ENCODE peak calls at places on chromosomes 11 and 22, in seven cellular contexts. One of them, this sample, is unnamed. For H3K36me3, the result is how much of the 10 kb centered on the place peaks cover.

GRCh38 chr22:45124176-45124857 is 39.4 kb upstream of the NUP50 start:
- DNase-seq in ovary: no peak
- DNase-seq in upper lobe of left lung: no peak
- DNase-seq in right atrium auricular region: peak
- DNase-seq in tibial nerve: no peak
- DNase-seq in psoas muscle: no peak
- DNase-seq in uterus: no peak
- DNase-seq in this sample: no peak

GRCh38 chr22:45997775-45998637 is 21.0 kb upstream of the WNT7B start:
- DNase-seq in ovary: no peak
- DNase-seq in upper lobe of left lung: peak
- DNase-seq in right atrium auricular region: no peak
- DNase-seq in tibial nerve: no peak
- DNase-seq in psoas muscle: no peak
- DNase-seq in uterus: no peak
- DNase-seq in this sample: no peak

GRCh38 chr11:46363031-46363407 is 15.8 kb downstream of the DGKZ start:
- DNase-seq in ovary: no peak
- DNase-seq in upper lobe of left lung: no peak
- DNase-seq in right atrium auricular region: peak
- DNase-seq in tibial nerve: no peak
- DNase-seq in psoas muscle: peak
- DNase-seq in uterus: peak
- DNase-seq in this sample: peak

GRCh38 chr11:27700351-27701261 is at the start of gene BDNF:
- DNase-seq in ovary: no peak
- DNase-seq in upper lobe of left lung: peak
- DNase-seq in right atrium auricular region: no peak
- DNase-seq in tibial nerve: no peak
- DNase-seq in psoas muscle: peak
- DNase-seq in uterus: no peak
- DNase-seq in this sample: no peak

GRCh38 chr11:121163658-121164308 is 62.7 kb downstream of the TECTA start:
- DNase-seq in ovary: no peak
- DNase-seq in upper lobe of left lung: no peak
- DNase-seq in right atrium auricular region: no peak
- DNase-seq in tibial nerve: no peak
- DNase-seq in psoas muscle: no peak
- DNase-seq in uterus: no peak
- DNase-seq in this sample: no peak

GRCh38 chr22:35903571-35904331 is 124.9 kb downstream of the RBFOX2 start:
- DNase-seq in ovary: no peak
- DNase-seq in upper lobe of left lung: no peak
- DNase-seq in right atrium auricular region: no peak
- DNase-seq in tibial nerve: no peak
- DNase-seq in psoas muscle: no peak
- DNase-seq in uterus: no peak
- DNase-seq in this sample: no peak

GRCh38 chr11:46948378-46949131 is 12.0 kb downstream of the CSTPP1 start:
- DNase-seq in ovary: no peak
- DNase-seq in upper lobe of left lung: no peak
- DNase-seq in right atrium auricular region: no peak
- DNase-seq in tibial nerve: no peak
- DNase-seq in psoas muscle: no peak
- DNase-seq in uterus: no peak
- DNase-seq in this sample: no peak

GRCh38 chr11:8328848-8329330 is 65.2 kb upstream of the LMO1 start:
- DNase-seq in ovary: peak
- DNase-seq in upper lobe of left lung: peak
- DNase-seq in right atrium auricular region: peak
- DNase-seq in tibial nerve: peak
- DNase-seq in psoas muscle: peak
- DNase-seq in uterus: peak
- DNase-seq in this sample: peak

GRCh38 chr11:70926543-70926942 is 325.8 kb downstream of the SHANK2 start:
- DNase-seq in ovary: no peak
- DNase-seq in upper lobe of left lung: no peak
- DNase-seq in right atrium auricular region: no peak
- DNase-seq in tibial nerve: no peak
- DNase-seq in psoas muscle: no peak
- DNase-seq in uterus: no peak
- DNase-seq in this sample: no peak

GRCh38 chr11:19032990-19033389 is 27.5 kb downstream of the MRGPRX2 start:
- DNase-seq in ovary: no peak
- DNase-seq in upper lobe of left lung: no peak
- DNase-seq in right atrium auricular region: no peak
- DNase-seq in tibial nerve: no peak
- DNase-seq in psoas muscle: no peak
- DNase-seq in uterus: no peak
- DNase-seq in this sample: no peak

GRCh38 chr11:82270870-82271269 is 462.8 kb downstream of the FAM181B start:
- DNase-seq in ovary: no peak
- DNase-seq in upper lobe of left lung: no peak
- DNase-seq in right atrium auricular region: no peak
- DNase-seq in tibial nerve: no peak
- DNase-seq in psoas muscle: no peak
- DNase-seq in uterus: no peak
- DNase-seq in this sample: no peak

GRCh38 chr11:70610561-70610960 is 212.2 kb downstream of the CTTN start:
- DNase-seq in ovary: peak
- DNase-seq in upper lobe of left lung: no peak
- DNase-seq in right atrium auricular region: no peak
- DNase-seq in tibial nerve: no peak
- DNase-seq in psoas muscle: peak
- DNase-seq in uterus: no peak
- DNase-seq in this sample: no peak

GRCh38 chr11:67564230-67564629 is 19.4 kb upstream of the GSTP1 start:
- DNase-seq in ovary: no peak
- DNase-seq in upper lobe of left lung: no peak
- DNase-seq in right atrium auricular region: no peak
- DNase-seq in tibial nerve: no peak
- DNase-seq in psoas muscle: no peak
- DNase-seq in uterus: no peak
- DNase-seq in this sample: no peak

GRCh38 chr11:134266440-134266839 is 9.7 kb upstream of the GLB1L3 start:
- DNase-seq in ovary: no peak
- DNase-seq in upper lobe of left lung: no peak
- DNase-seq in right atrium auricular region: no peak
- DNase-seq in tibial nerve: no peak
- DNase-seq in psoas muscle: no peak
- DNase-seq in uterus: no peak
- DNase-seq in this sample: no peak

GRCh38 chr22:32900856-32901255 is 99.4 kb downstream of the TIMP3 start:
- DNase-seq in ovary: no peak
- DNase-seq in upper lobe of left lung: no peak
- DNase-seq in right atrium auricular region: no peak
- DNase-seq in tibial nerve: no peak
- DNase-seq in psoas muscle: no peak
- DNase-seq in uterus: no peak
- DNase-seq in this sample: no peak

GRCh38 chr11:77191429-77191822 is 63.4 kb downstream of the MYO7A start:
- DNase-seq in ovary: no peak
- DNase-seq in upper lobe of left lung: peak
- DNase-seq in right atrium auricular region: no peak
- DNase-seq in tibial nerve: no peak
- DNase-seq in psoas muscle: no peak
- DNase-seq in uterus: no peak
- DNase-seq in this sample: no peak

GRCh38 chr11:76610871-76611475 is 59.6 kb downstream of the LRRC32 start:
- DNase-seq in ovary: peak
- DNase-seq in upper lobe of left lung: no peak
- DNase-seq in right atrium auricular region: no peak
- DNase-seq in tibial nerve: no peak
- DNase-seq in psoas muscle: no peak
- DNase-seq in uterus: no peak
- DNase-seq in this sample: no peak

GRCh38 chr11:80261776-80262175 is 820.9 kb upstream of the TENM4 start:
- DNase-seq in ovary: no peak
- DNase-seq in upper lobe of left lung: no peak
- DNase-seq in right atrium auricular region: no peak
- DNase-seq in tibial nerve: no peak
- DNase-seq in psoas muscle: no peak
- DNase-seq in uterus: no peak
- DNase-seq in this sample: no peak

GRCh38 chr11:60917267-60917666 is 3.3 kb downstream of the TMEM109 start:
- DNase-seq in ovary: no peak
- DNase-seq in upper lobe of left lung: no peak
- DNase-seq in right atrium auricular region: no peak
- DNase-seq in tibial nerve: no peak
- DNase-seq in psoas muscle: no peak
- DNase-seq in uterus: no peak
- DNase-seq in this sample: no peak

GRCh38 chr11:60841797-60842687 is at the start of gene CCDC86:
- DNase-seq in ovary: peak
- DNase-seq in upper lobe of left lung: peak
- DNase-seq in right atrium auricular region: peak
- DNase-seq in tibial nerve: peak
- DNase-seq in psoas muscle: peak
- DNase-seq in uterus: peak
- DNase-seq in this sample: peak

GRCh38 chr22:48936391-48936790 is 891.3 kb downstream of the BRD1 start:
- DNase-seq in ovary: no peak
- DNase-seq in upper lobe of left lung: no peak
- DNase-seq in right atrium auricular region: peak
- DNase-seq in tibial nerve: no peak
- DNase-seq in psoas muscle: no peak
- DNase-seq in uterus: no peak
- DNase-seq in this sample: no peak

DNA sequence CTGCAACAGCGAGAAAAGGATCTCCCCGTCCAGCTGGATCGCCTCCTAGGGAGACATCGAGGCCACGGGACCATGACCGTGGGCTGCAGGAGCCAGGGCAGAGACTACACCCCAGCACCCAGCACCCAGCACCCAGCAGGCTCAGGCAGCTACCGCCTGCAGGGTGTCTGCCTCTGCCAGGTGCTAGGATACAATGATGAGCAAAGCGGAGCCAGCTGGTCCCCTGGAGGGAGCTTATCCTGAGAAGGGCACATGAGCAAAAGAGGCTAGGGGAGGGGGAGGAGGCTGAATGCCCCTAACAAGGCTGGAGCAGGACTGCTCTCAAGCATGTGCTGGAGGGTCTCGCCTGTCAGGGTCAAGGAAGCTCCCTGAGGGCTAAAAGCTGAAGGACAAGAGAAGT is 4.8 kb upstream of the CASTOR1 start:
- DNase-seq in ovary: no peak
- DNase-seq in upper lobe of left lung: no peak
- DNase-seq in right atrium auricular region: no peak
- DNase-seq in tibial nerve: no peak
- DNase-seq in psoas muscle: peak
- DNase-seq in uterus: no peak
- DNase-seq in this sample: no peak
- H3K36me3 ChIP-seq in ovary: under half
- H3K36me3 ChIP-seq in upper lobe of left lung: under half
- H3K36me3 ChIP-seq in right atrium auricular region: half or more
- H3K36me3 ChIP-seq in tibial nerve: under half
- H3K36me3 ChIP-seq in psoas muscle: under half
- H3K36me3 ChIP-seq in uterus: under half
- H3K36me3 ChIP-seq in this sample: under half

GRCh38 chr22:50414476-50415248 is 60.2 kb downstream of the SBF1 start:
- DNase-seq in ovary: no peak
- DNase-seq in upper lobe of left lung: no peak
- DNase-seq in right atrium auricular region: no peak
- DNase-seq in tibial nerve: no peak
- DNase-seq in psoas muscle: no peak
- DNase-seq in uterus: no peak
- DNase-seq in this sample: no peak
- H3K36me3 ChIP-seq in ovary: under half
- H3K36me3 ChIP-seq in upper lobe of left lung: under half
- H3K36me3 ChIP-seq in right atrium auricular region: half or more
- H3K36me3 ChIP-seq in tibial nerve: under half
- H3K36me3 ChIP-seq in psoas muscle: under half
- H3K36me3 ChIP-seq in uterus: under half
- H3K36me3 ChIP-seq in this sample: half or more

DNA sequence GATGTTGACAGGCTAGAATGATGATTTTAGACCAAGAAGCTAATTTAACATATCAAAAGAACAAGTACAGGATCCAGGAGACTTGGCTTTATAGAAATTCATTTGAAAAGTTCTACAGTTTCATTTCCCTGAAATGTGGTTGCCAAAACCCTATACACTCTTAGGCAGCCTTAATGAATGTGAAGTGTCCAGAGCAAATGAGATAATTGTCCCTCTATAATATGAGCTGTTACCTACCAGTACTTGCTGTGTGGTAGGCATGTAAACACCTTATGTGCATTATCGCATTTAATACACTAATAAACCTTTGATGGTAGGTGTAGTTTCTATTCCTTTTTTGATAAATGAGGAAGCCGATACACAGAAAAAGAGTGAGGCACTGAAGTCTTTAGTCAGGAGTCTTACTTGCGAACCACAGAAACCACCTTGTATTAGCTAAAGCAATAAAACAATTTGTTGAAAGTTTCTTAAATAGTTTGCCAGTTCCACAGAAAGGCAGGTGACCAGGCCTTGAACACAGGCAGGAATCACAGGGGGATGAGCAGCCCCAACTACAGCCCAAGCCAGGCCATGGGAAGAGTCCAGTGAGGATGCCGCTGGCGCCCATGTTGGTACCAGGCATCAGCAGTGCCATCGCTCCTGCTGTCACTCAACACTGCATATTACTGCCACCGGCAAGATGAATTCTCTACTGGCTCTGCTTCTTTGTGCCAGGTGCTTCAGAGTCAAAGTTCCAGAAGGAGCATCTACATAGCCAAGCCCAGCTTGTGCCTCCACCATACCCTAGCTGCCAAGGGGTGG is 81.7 kb downstream of the SWAP70 start:
- DNase-seq in ovary: no peak
- DNase-seq in upper lobe of left lung: no peak
- DNase-seq in right atrium auricular region: no peak
- DNase-seq in tibial nerve: no peak
- DNase-seq in psoas muscle: no peak
- DNase-seq in uterus: no peak
- DNase-seq in this sample: no peak
- H3K36me3 ChIP-seq in ovary: under half
- H3K36me3 ChIP-seq in upper lobe of left lung: under half
- H3K36me3 ChIP-seq in right atrium auricular region: under half
- H3K36me3 ChIP-seq in tibial nerve: under half
- H3K36me3 ChIP-seq in psoas muscle: under half
- H3K36me3 ChIP-seq in uterus: under half
- H3K36me3 ChIP-seq in this sample: under half

GRCh38 chr11:69288883-69289242 is 5.1 kb upstream of the MYEOV start:
- DNase-seq in ovary: no peak
- DNase-seq in upper lobe of left lung: no peak
- DNase-seq in right atrium auricular region: no peak
- DNase-seq in tibial nerve: no peak
- DNase-seq in psoas muscle: peak
- DNase-seq in uterus: no peak
- DNase-seq in this sample: no peak

GRCh38 chr11:69286358-69287327 is 7.3 kb upstream of the MYEOV start:
- DNase-seq in ovary: no peak
- DNase-seq in upper lobe of left lung: no peak
- DNase-seq in right atrium auricular region: no peak
- DNase-seq in tibial nerve: no peak
- DNase-seq in psoas muscle: no peak
- DNase-seq in uterus: no peak
- DNase-seq in this sample: peak

GRCh38 chr11:69285766-69286165 is 8.2 kb upstream of the MYEOV start:
- DNase-seq in ovary: no peak
- DNase-seq in upper lobe of left lung: no peak
- DNase-seq in right atrium auricular region: no peak
- DNase-seq in tibial nerve: no peak
- DNase-seq in psoas muscle: no peak
- DNase-seq in uterus: no peak
- DNase-seq in this sample: peak

GRCh38 chr11:69290791-69291190 is 3.2 kb upstream of the MYEOV start:
- DNase-seq in ovary: no peak
- DNase-seq in upper lobe of left lung: no peak
- DNase-seq in right atrium auricular region: no peak
- DNase-seq in tibial nerve: no peak
- DNase-seq in psoas muscle: peak
- DNase-seq in uterus: no peak
- DNase-seq in this sample: no peak

GRCh38 chr11:69287968-69288882 is 5.7 kb upstream of the MYEOV start:
- DNase-seq in ovary: no peak
- DNase-seq in upper lobe of left lung: no peak
- DNase-seq in right atrium auricular region: no peak
- DNase-seq in tibial nerve: no peak
- DNase-seq in psoas muscle: peak
- DNase-seq in uterus: no peak
- DNase-seq in this sample: no peak
- H3K36me3 ChIP-seq in ovary: under half
- H3K36me3 ChIP-seq in upper lobe of left lung: under half
- H3K36me3 ChIP-seq in right atrium auricular region: under half
- H3K36me3 ChIP-seq in tibial nerve: under half
- H3K36me3 ChIP-seq in psoas muscle: under half
- H3K36me3 ChIP-seq in uterus: under half
- H3K36me3 ChIP-seq in this sample: under half

This sample was measured in right lobe of liver.